ENCODE peak calls at places on chromosomes 2 and 18, in four cellular contexts. One of them, this sample, is unnamed.

GRCh38 chr2:227766361-227766883 is 20.7 kb downstream of the SCYGR8 start:
- DNase-seq in HepG2: peak; percentile 83
- DNase-seq in trophoblast cell: peak; percentile 54
- DNase-seq in astrocyte: peak; percentile 50
- DNase-seq in this sample: peak; percentile 83

GRCh38 chr2:134774786-134775641 is 56.2 kb upstream of the TMEM163 start:
- DNase-seq in HepG2: no peak
- DNase-seq in trophoblast cell: peak; percentile 62
- DNase-seq in astrocyte: no peak
- DNase-seq in this sample: peak; percentile 30

GRCh38 chr18:47679864-47680263 is 250.6 kb downstream of the SMAD2 start:
- DNase-seq in HepG2: no peak
- DNase-seq in trophoblast cell: no peak
- DNase-seq in astrocyte: no peak
- DNase-seq in this sample: no peak

GRCh38 chr2:8307779-8308178 is 374.1 kb upstream of the ID2 start:
- DNase-seq in HepG2: no peak
- DNase-seq in trophoblast cell: no peak
- DNase-seq in astrocyte: peak; percentile 46
- DNase-seq in this sample: peak; percentile 28

GRCh38 chr2:165016772-165017411 is 61.6 kb upstream of the SLC38A11 start:
- DNase-seq in HepG2: peak; percentile 48
- DNase-seq in trophoblast cell: peak; percentile 48
- DNase-seq in astrocyte: peak; percentile 49
- DNase-seq in this sample: peak; percentile 77

GRCh38 chr2:13542642-13543041 is 825.9 kb downstream of the TRIB2 start:
- DNase-seq in HepG2: no peak
- DNase-seq in trophoblast cell: no peak
- DNase-seq in astrocyte: no peak
- DNase-seq in this sample: no peak

GRCh38 chr2:6425037-6425436 is 440.7 kb downstream of the CMPK2 start:
- DNase-seq in HepG2: no peak
- DNase-seq in trophoblast cell: no peak
- DNase-seq in astrocyte: no peak
- DNase-seq in this sample: no peak

GRCh38 chr2:19538411-19538963 is 180.1 kb upstream of the OSR1 start:
- DNase-seq in HepG2: peak; percentile 71
- DNase-seq in trophoblast cell: peak; percentile 90
- DNase-seq in astrocyte: peak; percentile 98
- DNase-seq in this sample: peak; percentile 92

GRCh38 chr18:23067236-23067635 is 68.0 kb upstream of the CABLES1 start:
- DNase-seq in HepG2: peak; percentile 12
- DNase-seq in trophoblast cell: no peak
- DNase-seq in astrocyte: peak; percentile 10
- DNase-seq in this sample: peak; percentile 18

GRCh38 chr2:241481687-241482086 is 26.7 kb downstream of the STK25 start:
- DNase-seq in HepG2: no peak
- DNase-seq in trophoblast cell: no peak
- DNase-seq in astrocyte: no peak
- DNase-seq in this sample: no peak

GRCh38 chr18:13511961-13512572 is 214.3 kb downstream of the FAM210A start:
- DNase-seq in HepG2: no peak
- DNase-seq in trophoblast cell: no peak
- DNase-seq in astrocyte: no peak
- DNase-seq in this sample: no peak

GRCh38 chr2:134866498-134867099 is 28.2 kb downstream of the ACMSD start:
- DNase-seq in HepG2: no peak
- DNase-seq in trophoblast cell: peak; percentile 7
- DNase-seq in astrocyte: peak; percentile 46
- DNase-seq in this sample: peak; percentile 67

GRCh38 chr18:23277399-23277798 is 142.1 kb downstream of the CABLES1 start:
- DNase-seq in HepG2: no peak
- DNase-seq in trophoblast cell: no peak
- DNase-seq in astrocyte: no peak
- DNase-seq in this sample: no peak

GRCh38 chr2:225270861-225271260 is 128.6 kb upstream of the NYAP2 start:
- DNase-seq in HepG2: no peak
- DNase-seq in trophoblast cell: no peak
- DNase-seq in astrocyte: peak; percentile 58
- DNase-seq in this sample: peak; percentile 67

GRCh38 chr2:234771985-234772774 is 179.6 kb upstream of the SH3BP4 start:
- DNase-seq in HepG2: no peak
- DNase-seq in trophoblast cell: no peak
- DNase-seq in astrocyte: peak; percentile 75
- DNase-seq in this sample: peak; percentile 73

GRCh38 chr2:229180658-229181057 is 90.4 kb downstream of the PID1 start:
- DNase-seq in HepG2: no peak
- DNase-seq in trophoblast cell: no peak
- DNase-seq in astrocyte: no peak
- DNase-seq in this sample: no peak

GRCh38 chr2:68320118-68320641 is 431 bp upstream of the CNRIP1 start:
- DNase-seq in HepG2: no peak
- DNase-seq in trophoblast cell: no peak
- DNase-seq in astrocyte: peak; percentile 15
- DNase-seq in this sample: no peak

GRCh38 chr2:101307950-101308431 is 510 bp downstream of the RNF149 start:
- DNase-seq in HepG2: no peak
- DNase-seq in trophoblast cell: no peak
- DNase-seq in astrocyte: no peak
- DNase-seq in this sample: peak; percentile 51

GRCh38 chr2:238187618-238188548 is 15.6 kb downstream of the ILKAP start:
- DNase-seq in HepG2: no peak
- DNase-seq in trophoblast cell: no peak
- DNase-seq in astrocyte: no peak
- DNase-seq in this sample: no peak

GRCh38 chr2:231682546-231683291 is 25.6 kb upstream of the PTMA start:
- DNase-seq in HepG2: no peak
- DNase-seq in trophoblast cell: no peak
- DNase-seq in astrocyte: no peak
- DNase-seq in this sample: no peak

GRCh38 chr2:37623971-37624897 is 47.2 kb downstream of the CDC42EP3 start:
- DNase-seq in HepG2: no peak
- DNase-seq in trophoblast cell: no peak
- DNase-seq in astrocyte: peak; percentile 79
- DNase-seq in this sample: peak; percentile 78
- H3K4me2 ChIP-seq in HepG2: no peak overlapping the region
- H3K4me2 ChIP-seq in trophoblast cell: no peak overlapping the region
- H3K4me2 ChIP-seq in astrocyte: peak overlapping the region; percentile 75
- H3K4me2 ChIP-seq in this sample: peak overlapping the region; percentile 68

GRCh38 chr2:71215447-71215846 is 11.5 kb downstream of the PAIP2B start:
- DNase-seq in HepG2: no peak
- DNase-seq in trophoblast cell: peak; percentile 49
- DNase-seq in astrocyte: no peak
- DNase-seq in this sample: no peak

GRCh38 chr2:71208756-71209155 is 18.1 kb downstream of the PAIP2B start:
- DNase-seq in HepG2: no peak
- DNase-seq in trophoblast cell: no peak
- DNase-seq in astrocyte: no peak
- DNase-seq in this sample: no peak

GRCh38 chr2:71216501-71216900 is 10.4 kb downstream of the PAIP2B start:
- DNase-seq in HepG2: no peak
- DNase-seq in trophoblast cell: peak; percentile 29
- DNase-seq in astrocyte: no peak
- DNase-seq in this sample: no peak

GRCh38 chr2:71210292-71210691 is 16.6 kb downstream of the PAIP2B start:
- DNase-seq in HepG2: no peak
- DNase-seq in trophoblast cell: no peak
- DNase-seq in astrocyte: no peak
- DNase-seq in this sample: no peak

DNA sequence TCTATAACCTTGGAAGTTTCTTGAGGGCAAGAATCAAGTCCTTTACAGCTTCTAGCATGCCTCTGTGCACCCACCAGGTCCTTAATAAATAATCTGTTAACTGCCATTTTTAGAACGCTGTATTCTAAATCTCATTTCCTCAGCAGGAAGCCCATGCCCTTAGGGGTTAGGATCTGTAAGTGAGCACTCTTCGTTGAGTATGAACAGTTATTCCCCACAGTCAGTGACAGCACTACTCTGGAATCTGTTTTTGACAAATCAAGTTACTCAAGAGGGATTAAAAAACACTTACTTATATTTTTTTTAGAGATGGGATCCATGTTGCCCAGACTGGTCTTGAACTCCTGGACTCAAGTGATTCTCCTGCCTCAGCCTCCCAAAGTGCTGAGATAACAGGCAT is 14.6 kb downstream of the PAIP2B start:
- DNase-seq in HepG2: no peak
- DNase-seq in trophoblast cell: no peak
- DNase-seq in astrocyte: no peak
- DNase-seq in this sample: no peak
- H3K4me2 ChIP-seq in HepG2: no peak overlapping the region
- H3K4me2 ChIP-seq in trophoblast cell: no peak overlapping the region
- H3K4me2 ChIP-seq in astrocyte: no peak overlapping the region
- H3K4me2 ChIP-seq in this sample: no peak overlapping the region

GRCh38 chr2:222869252-222869560 is 8.4 kb downstream of the ACSL3 start:
- DNase-seq in HepG2: no peak
- DNase-seq in trophoblast cell: no peak
- DNase-seq in astrocyte: no peak
- DNase-seq in this sample: no peak
- H3K4me2 ChIP-seq in HepG2: peak overlapping the region; percentile 48
- H3K4me2 ChIP-seq in trophoblast cell: no peak overlapping the region
- H3K4me2 ChIP-seq in astrocyte: no peak overlapping the region
- H3K4me2 ChIP-seq in this sample: no peak overlapping the region

GRCh38 chr2:172273910-172274571 is 153.3 kb upstream of the ITGA6 start:
- DNase-seq in HepG2: no peak
- DNase-seq in trophoblast cell: no peak
- DNase-seq in astrocyte: no peak
- DNase-seq in this sample: no peak

GRCh38 chr2:172275239-172275638 is 152.1 kb upstream of the ITGA6 start:
- DNase-seq in HepG2: no peak
- DNase-seq in trophoblast cell: no peak
- DNase-seq in astrocyte: no peak
- DNase-seq in this sample: no peak

DNA sequence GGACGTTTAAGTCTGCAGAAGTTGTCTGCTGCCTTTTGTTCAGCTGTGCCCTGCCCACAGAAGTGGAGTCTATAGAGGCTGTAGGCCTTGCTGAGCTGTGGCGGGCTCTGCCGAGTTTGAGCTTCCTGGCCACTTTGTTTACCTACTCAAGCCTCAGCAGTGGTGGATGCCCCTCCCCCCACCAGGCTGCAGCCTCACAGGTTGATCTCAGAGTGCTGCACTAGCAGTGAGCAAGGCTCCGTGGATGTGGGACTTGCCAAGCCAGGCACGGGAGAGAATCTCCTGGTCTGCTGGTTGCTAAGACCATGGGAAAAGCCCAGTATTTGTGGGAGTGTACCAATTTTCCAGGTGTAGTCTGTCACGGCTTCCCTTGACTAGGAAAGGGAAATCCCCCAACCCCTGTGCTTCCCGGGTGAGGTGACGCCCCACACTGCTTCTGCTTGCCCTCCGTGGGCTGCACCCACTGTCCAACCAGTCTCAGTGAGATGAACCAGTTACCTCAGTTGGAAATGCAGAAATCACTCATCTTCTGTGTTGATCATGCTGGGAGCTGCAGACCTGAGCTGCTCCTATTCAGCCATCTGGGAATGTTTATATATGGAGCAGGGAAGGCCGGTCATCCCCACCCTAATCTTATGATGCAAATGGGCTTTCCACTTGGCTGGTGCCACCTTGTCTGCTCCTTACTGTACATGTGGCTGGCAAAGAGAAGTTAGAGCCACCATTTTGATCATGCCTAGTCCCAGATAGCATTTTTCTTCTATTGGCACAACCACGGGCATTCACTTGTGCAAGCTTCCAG is 156.9 kb upstream of the ITGA6 start:
- DNase-seq in HepG2: peak; percentile 50
- DNase-seq in trophoblast cell: no peak
- DNase-seq in astrocyte: no peak
- DNase-seq in this sample: no peak
- H3K4me2 ChIP-seq in HepG2: peak overlapping the region; percentile 78
- H3K4me2 ChIP-seq in trophoblast cell: no peak overlapping the region
- H3K4me2 ChIP-seq in astrocyte: no peak overlapping the region
- H3K4me2 ChIP-seq in this sample: no peak overlapping the region

DNA sequence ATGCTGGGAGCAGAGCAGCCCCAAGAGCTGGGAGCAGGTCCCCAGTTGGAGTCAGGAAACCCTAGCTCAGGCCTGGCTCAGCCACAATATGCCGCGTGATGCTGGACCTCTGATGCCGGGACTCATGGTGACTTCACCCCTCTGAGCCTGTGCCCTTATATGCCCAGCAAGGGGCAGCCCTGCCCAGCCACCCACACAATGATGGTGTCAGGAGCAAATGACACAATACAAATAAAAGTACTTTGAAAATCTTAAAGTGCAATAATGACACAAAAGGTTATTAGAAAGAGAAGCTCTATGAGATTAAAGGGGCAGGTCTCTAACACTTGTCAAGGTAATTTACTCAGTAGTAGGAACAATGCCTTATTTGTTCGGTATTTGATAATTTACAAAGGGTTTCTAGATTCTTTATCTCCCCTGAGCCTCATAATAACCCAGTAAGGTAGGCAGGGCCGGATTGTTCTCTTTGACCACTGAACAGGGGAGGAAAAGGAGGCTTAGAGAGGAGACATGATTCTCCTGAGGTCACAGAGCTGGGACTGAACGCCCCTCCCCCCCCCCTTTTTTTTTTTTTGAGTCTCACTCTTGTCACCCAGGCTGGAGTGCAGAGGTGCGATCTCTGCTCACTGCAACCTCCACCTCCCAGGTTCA is 18.4 kb upstream of the KIF3C start:
- DNase-seq in HepG2: peak; percentile 79
- DNase-seq in trophoblast cell: no peak
- DNase-seq in astrocyte: no peak
- DNase-seq in this sample: peak; percentile 72
- H3K4me2 ChIP-seq in HepG2: peak overlapping the region; percentile 41
- H3K4me2 ChIP-seq in trophoblast cell: no peak overlapping the region
- H3K4me2 ChIP-seq in astrocyte: no peak overlapping the region
- H3K4me2 ChIP-seq in this sample: no peak overlapping the region

DNA sequence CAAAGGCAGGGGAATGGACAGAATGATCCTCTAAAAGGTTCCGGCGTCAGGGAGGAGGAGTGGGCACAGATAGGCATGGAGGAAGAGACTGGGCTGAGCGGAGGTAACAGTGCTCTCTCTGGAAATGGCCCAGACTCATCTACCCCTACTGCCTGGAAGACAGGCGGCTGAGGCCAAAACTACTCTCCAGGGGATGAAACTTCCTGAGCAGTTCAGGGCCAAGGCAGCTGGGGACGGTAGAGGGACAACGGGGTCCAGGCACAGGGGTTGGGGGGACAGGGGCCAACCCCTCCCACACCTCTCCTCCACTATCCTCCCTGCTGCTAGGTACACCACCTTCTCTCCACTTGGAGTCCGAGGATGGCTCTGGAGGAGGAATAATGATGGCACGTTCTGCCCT is 94.3 kb downstream of the TNS1 start:
- DNase-seq in HepG2: no peak
- DNase-seq in trophoblast cell: no peak
- DNase-seq in astrocyte: no peak
- DNase-seq in this sample: no peak
- H3K4me2 ChIP-seq in HepG2: no peak overlapping the region
- H3K4me2 ChIP-seq in trophoblast cell: no peak overlapping the region
- H3K4me2 ChIP-seq in astrocyte: no peak overlapping the region
- H3K4me2 ChIP-seq in this sample: no peak overlapping the region